ENCODE peak calls at places on chromosome 17, in eight cellular contexts. One of them, this sample, is unnamed.

GRCh38 chr17:81295031-81295677 is at the start of gene SLC38A10:
- DNase-seq in stomach: peak; percentile 94
- DNase-seq in SIG-M5: peak; percentile 55
- DNase-seq in caudate nucleus: peak; percentile 59
- DNase-seq in ascending aorta: peak; percentile 95
- DNase-seq in germinal center: peak; percentile 99
- DNase-seq in non-pigmented ciliary epithelial cell: no peak
- DNase-seq in Panc1: no peak
- DNase-seq in this sample: peak; percentile 95

GRCh38 chr17:60421273-60422161 is 772 bp upstream of the CHCT1 start:
- DNase-seq in stomach: peak; percentile 74
- DNase-seq in SIG-M5: no peak
- DNase-seq in caudate nucleus: no peak
- DNase-seq in ascending aorta: peak; percentile 83
- DNase-seq in germinal center: peak; percentile 82
- DNase-seq in non-pigmented ciliary epithelial cell: no peak
- DNase-seq in Panc1: peak; percentile 12
- DNase-seq in this sample: peak; percentile 77

GRCh38 chr17:14331200-14331981 is 30.5 kb downstream of the HS3ST3B1 start:
- DNase-seq in stomach: no peak
- DNase-seq in SIG-M5: no peak
- DNase-seq in caudate nucleus: no peak
- DNase-seq in ascending aorta: no peak
- DNase-seq in germinal center: no peak
- DNase-seq in non-pigmented ciliary epithelial cell: no peak
- DNase-seq in Panc1: no peak
- DNase-seq in this sample: no peak

GRCh38 chr17:39429600-39429999 is 21.5 kb downstream of the MED1 start:
- DNase-seq in stomach: no peak
- DNase-seq in SIG-M5: no peak
- DNase-seq in caudate nucleus: no peak
- DNase-seq in ascending aorta: no peak
- DNase-seq in germinal center: no peak
- DNase-seq in non-pigmented ciliary epithelial cell: no peak
- DNase-seq in Panc1: no peak
- DNase-seq in this sample: no peak

GRCh38 chr17:29764748-29765147 is 142.0 kb upstream of the CORO6 start:
- DNase-seq in stomach: no peak
- DNase-seq in SIG-M5: no peak
- DNase-seq in caudate nucleus: no peak
- DNase-seq in ascending aorta: no peak
- DNase-seq in germinal center: no peak
- DNase-seq in non-pigmented ciliary epithelial cell: no peak
- DNase-seq in Panc1: no peak
- DNase-seq in this sample: no peak

GRCh38 chr17:2396568-2397246 is 4.2 kb downstream of the MNT start:
- DNase-seq in stomach: peak; percentile 93
- DNase-seq in SIG-M5: peak; percentile 65
- DNase-seq in caudate nucleus: no peak
- DNase-seq in ascending aorta: peak; percentile 98
- DNase-seq in germinal center: peak; percentile 53
- DNase-seq in non-pigmented ciliary epithelial cell: peak; percentile 86
- DNase-seq in Panc1: no peak
- DNase-seq in this sample: peak; percentile 93

GRCh38 chr17:2933606-2934005 is 129.8 kb downstream of the OR1D5 start:
- DNase-seq in stomach: no peak
- DNase-seq in SIG-M5: no peak
- DNase-seq in caudate nucleus: no peak
- DNase-seq in ascending aorta: no peak
- DNase-seq in germinal center: no peak
- DNase-seq in non-pigmented ciliary epithelial cell: no peak
- DNase-seq in Panc1: no peak
- DNase-seq in this sample: no peak

GRCh38 chr17:13199425-13199824 is 181.6 kb upstream of the ELAC2 start:
- DNase-seq in stomach: no peak
- DNase-seq in SIG-M5: no peak
- DNase-seq in caudate nucleus: no peak
- DNase-seq in ascending aorta: no peak
- DNase-seq in germinal center: no peak
- DNase-seq in non-pigmented ciliary epithelial cell: no peak
- DNase-seq in Panc1: no peak
- DNase-seq in this sample: no peak

GRCh38 chr17:5123343-5124124 is 7.7 kb downstream of the USP6 start:
- DNase-seq in stomach: peak; percentile 20
- DNase-seq in SIG-M5: no peak
- DNase-seq in caudate nucleus: no peak
- DNase-seq in ascending aorta: peak; percentile 54
- DNase-seq in germinal center: no peak
- DNase-seq in non-pigmented ciliary epithelial cell: no peak
- DNase-seq in Panc1: no peak
- DNase-seq in this sample: no peak

GRCh38 chr17:67974598-67975066 is 21.6 kb downstream of the C17orf58 start:
- DNase-seq in stomach: no peak
- DNase-seq in SIG-M5: no peak
- DNase-seq in caudate nucleus: no peak
- DNase-seq in ascending aorta: no peak
- DNase-seq in germinal center: no peak
- DNase-seq in non-pigmented ciliary epithelial cell: no peak
- DNase-seq in Panc1: no peak
- DNase-seq in this sample: no peak